ENCODE peak calls at places on chromosomes 13 and 19, in ten cellular contexts. I, D, U, C, R, Q, H, S, P and T are unnamed samples.

GRCh38 chr13:28820099-28821051 is at the start of gene MTUS2:
- DNase-seq in I (no peak), D (no peak), U (peak; percentile 23), C (peak; percentile 83), R (peak; percentile 18), Q (no peak), H (no peak), S (no peak), P (peak; percentile 2), T (no peak)

GRCh38 chr13:50378513-50378970 is 363.3 kb downstream of the KCNRG start:
- DNase-seq in I (no peak), D (no peak), U (no peak), C (no peak), R (no peak), Q (no peak), H (no peak), S (no peak), P (no peak), T (peak; percentile 68)

GRCh38 chr13:78608254-78608704 is 4.9 kb upstream of the POU4F1 start:
- DNase-seq in I (no peak), D (no peak), U (no peak), C (peak; percentile 61), R (no peak), Q (no peak), H (no peak), S (no peak), P (no peak), T (no peak)

GRCh38 chr13:91544723-91545122 is 146.3 kb downstream of the GPC5 start:
- DNase-seq in I (no peak), D (no peak), U (no peak), C (peak; percentile 81), R (no peak), Q (no peak), H (no peak), S (no peak), P (peak; percentile 24), T (peak; percentile 31)

GRCh38 chr19:50835103-50835784 is 1.9 kb upstream of the KLK15 start:
- DNase-seq in I (no peak), D (no peak), U (peak; percentile 51), C (no peak), R (no peak), Q (no peak), H (no peak), S (no peak), P (peak; percentile 29), T (peak; percentile 22)

GRCh38 chr19:38939957-38940356 is 9.2 kb downstream of the MRPS12 start:
- DNase-seq in I (no peak), D (no peak), U (no peak), C (no peak), R (no peak), Q (no peak), H (no peak), S (no peak), P (no peak), T (no peak)

GRCh38 chr13:97116754-97117153 is 105.4 kb upstream of the MBNL2 start:
- DNase-seq in I (no peak), D (no peak), U (no peak), C (peak; percentile 52), R (no peak), Q (no peak), H (no peak), S (no peak), P (peak; percentile 68), T (peak; percentile 25)

GRCh38 chr19:55372316-55373081 is 2.2 kb upstream of the IL11 start:
- DNase-seq in I (no peak), D (no peak), U (no peak), C (peak; percentile 67), R (no peak), Q (no peak), H (no peak), S (no peak), P (peak; percentile 79), T (peak; percentile 64)

GRCh38 chr13:35826626-35827254 is 304.4 kb downstream of the DCLK1 start:
- DNase-seq in I (no peak), D (no peak), U (no peak), C (peak; percentile 79), R (no peak), Q (no peak), H (no peak), S (no peak), P (no peak), T (no peak)

GRCh38 chr13:113548171-113548641 is 36.3 kb upstream of the TFDP1 start:
- DNase-seq in I (no peak), D (no peak), U (no peak), C (peak; percentile 43), R (no peak), Q (no peak), H (no peak), S (no peak), P (no peak), T (no peak)

GRCh38 chr13:108948269-108948671 is 318.9 kb downstream of the MYO16 start:
- DNase-seq in I (no peak), D (no peak), U (no peak), C (no peak), R (no peak), Q (no peak), H (no peak), S (no peak), P (no peak), T (no peak)

GRCh38 chr19:4575267-4575793 is 15.8 kb upstream of the SEMA6B start:
- DNase-seq in I (no peak), D (peak; percentile 28), U (peak; percentile 57), C (peak; percentile 96), R (no peak), Q (no peak), H (no peak), S (no peak), P (peak; percentile 96), T (peak; percentile 98)

GRCh38 chr19:39996218-39996810 is 546 bp upstream of the ZNF546 start:
- DNase-seq in I (peak; percentile 21), D (no peak), U (peak; percentile 21), C (no peak), R (no peak), Q (no peak), H (no peak), S (no peak), P (peak; percentile 82), T (peak; percentile 62)

GRCh38 chr19:42402376-42403116 is 12.4 kb upstream of the CNFN start:
- DNase-seq in I (no peak), D (no peak), U (no peak), C (peak; percentile 73), R (no peak), Q (no peak), H (no peak), S (no peak), P (no peak), T (no peak)

GRCh38 chr19:29927944-29928669 is 13.9 kb upstream of the URI1 start:
- DNase-seq in I (no peak), D (no peak), U (no peak), C (peak; percentile 67), R (no peak), Q (no peak), H (no peak), S (no peak), P (no peak), T (no peak)

GRCh38 chr19:19514215-19514633 is 1.1 kb downstream of the TSSK6 start:
- DNase-seq in I (no peak), D (no peak), U (peak; percentile 50), C (no peak), R (peak; percentile 58), Q (no peak), H (peak; percentile 81), S (no peak), P (no peak), T (no peak)
- H3K4me3 ChIP-seq in I (no peak overlapping the region), D (peak overlapping the region; percentile 85), U (no peak overlapping the region), C (no peak overlapping the region), R (no peak overlapping the region), Q (peak overlapping the region; percentile 49), H (no peak overlapping the region), S (no peak overlapping the region), P (peak overlapping the region; percentile 39), T (no peak overlapping the region)

GRCh38 chr13:99361197-99361596 is 54.0 kb upstream of the GPR183 start:
- DNase-seq in I (no peak), D (no peak), U (no peak), C (no peak), R (no peak), Q (no peak), H (no peak), S (no peak), P (no peak), T (no peak)

GRCh38 chr13:99366075-99366987 is 59.1 kb upstream of the GPR183 start:
- DNase-seq in I (no peak), D (no peak), U (no peak), C (peak; percentile 25), R (no peak), Q (no peak), H (no peak), S (no peak), P (no peak), T (no peak)

GRCh38 chr13:99363391-99363790 is 56.2 kb upstream of the GPR183 start:
- DNase-seq in I (no peak), D (no peak), U (no peak), C (peak; percentile 42), R (no peak), Q (no peak), H (no peak), S (no peak), P (no peak), T (no peak)

GRCh38 chr13:99362362-99362761 is 55.2 kb upstream of the GPR183 start:
- DNase-seq in I (no peak), D (no peak), U (no peak), C (no peak), R (no peak), Q (no peak), H (no peak), S (no peak), P (no peak), T (no peak)

DNA sequence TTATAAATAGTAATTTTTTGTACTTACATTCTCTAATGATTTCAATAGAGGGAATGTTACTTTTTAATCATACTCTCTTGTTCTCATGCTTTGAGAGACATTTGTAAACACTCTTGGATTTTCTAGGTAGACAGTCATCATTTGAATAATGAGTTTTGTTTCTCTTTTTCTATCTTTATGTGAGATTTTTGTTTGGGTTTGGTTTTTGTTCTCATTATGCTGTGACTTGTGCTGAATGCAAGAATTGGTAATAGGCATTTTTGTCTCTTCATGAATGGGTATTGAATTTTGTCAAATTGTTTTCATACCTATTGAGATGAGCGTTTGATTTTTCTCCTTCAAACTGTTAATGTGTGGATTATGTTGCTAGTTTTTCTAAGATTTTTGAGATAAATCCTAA is 56.8 kb upstream of the GPR183 start:
- DNase-seq in I (no peak), D (no peak), U (no peak), C (no peak), R (no peak), Q (no peak), H (no peak), S (no peak), P (no peak), T (no peak)
- H3K27ac ChIP-seq in I (peak overlapping the region; percentile 97), D (no peak overlapping the region), U (no peak overlapping the region), C (no peak overlapping the region), R (no peak overlapping the region), Q (peak overlapping the region; percentile 15), H (no peak overlapping the region), S (no peak overlapping the region), P (no peak overlapping the region), T (no peak overlapping the region)

GRCh38 chr19:13012390-13012689 is 17.1 kb downstream of the NFIX start:
- DNase-seq in I (no peak), D (no peak), U (no peak), C (no peak), R (no peak), Q (no peak), H (no peak), S (no peak), P (no peak), T (no peak)
- H3K4me1 ChIP-seq in I (peaks cover 19% of the 10 kb centered on the region), D (peaks cover 42% of the 10 kb centered on the region), U (peaks cover 25% of the 10 kb centered on the region), C (peaks cover 6% of the 10 kb centered on the region), R (peaks cover 4% of the 10 kb centered on the region), Q (peaks cover 100% of the 10 kb centered on the region), H (no peaks in the 10 kb centered on the region), S (no peaks in the 10 kb centered on the region), P (peaks cover 44% of the 10 kb centered on the region), T (peaks cover 16% of the 10 kb centered on the region)

GRCh38 chr13:21478881-21479808 is 20.0 kb upstream of the ZDHHC20 start:
- DNase-seq in I (peak; percentile 42), D (no peak), U (peak; percentile 40), C (no peak), R (no peak), Q (no peak), H (no peak), S (no peak), P (peak; percentile 84), T (peak; percentile 48)
- H3K4me3 ChIP-seq in I (peak overlapping the region; percentile 45), D (peak overlapping the region; percentile 38), U (no peak overlapping the region), C (no peak overlapping the region), R (no peak overlapping the region), Q (peak overlapping the region; percentile 45), H (no peak overlapping the region), S (no peak overlapping the region), P (peak overlapping the region; percentile 69), T (no peak overlapping the region)